ENCODE peak calls at places on chromosomes 1 and 21, in six cellular contexts. G is MG63; D is naive thymus-derived CD4-positive, alpha-beta T cell; B is bronchial epithelial cell; F is CD4-positive, alpha-beta memory T cell; L is CD8-positive, alpha-beta memory T cell. O is an unnamed sample. For H3K36me3, the result is how much of the 10 kb centered on the place peaks cover.

GRCh38 chr1:243731301-243731891 is 118.6 kb downstream of the AKT3 start:
- DNase-seq in B (peak), F (no peak), G (peak), L (no peak), D (no peak), O (no peak)

GRCh38 chr1:54365847-54366246 is 40.3 kb downstream of the SSBP3 start:
- DNase-seq in F (no peak), L (no peak), B (no peak), D (no peak), G (no peak), O (no peak)

GRCh38 chr21:38905328-38905727 is 99.6 kb downstream of the ETS2 start:
- DNase-seq in L (no peak), D (no peak), G (no peak), F (no peak), B (no peak), O (no peak)

GRCh38 chr1:235423214-235423652 is 56.0 kb downstream of the TBCE start:
- DNase-seq in D (no peak), G (no peak), L (no peak), F (no peak), B (no peak), O (peak)

GRCh38 chr1:4411862-4412261 is 242.5 kb upstream of the AJAP1 start:
- DNase-seq in D (no peak), L (no peak), F (no peak), B (no peak), G (no peak), O (no peak)

GRCh38 chr1:5312870-5313269 is 658.5 kb downstream of the AJAP1 start:
- DNase-seq in F (no peak), G (no peak), D (no peak), B (no peak), L (no peak), O (no peak)

GRCh38 chr1:38559180-38559874 is 300.2 kb downstream of the RRAGC start:
- DNase-seq in B (peak), G (no peak), D (peak), F (peak), L (peak), O (peak)

GRCh38 chr1:42114229-42114628 is 39.0 kb upstream of the GUCA2B start:
- DNase-seq in F (no peak), L (no peak), B (no peak), D (no peak), G (no peak), O (no peak)

GRCh38 chr1:26833432-26834405 is 7.2 kb downstream of the ZDHHC18 start:
- DNase-seq in B (no peak), L (peak), G (no peak), D (peak), F (peak), O (peak)

GRCh38 chr1:229022595-229023350 is 248.1 kb upstream of the RAB4A start:
- DNase-seq in F (no peak), L (no peak), B (no peak), D (no peak), G (no peak), O (no peak)

GRCh38 chr1:44515416-44515815 is 110.4 kb downstream of the RNF220 start:
- DNase-seq in L (no peak), G (peak), B (peak), D (no peak), F (no peak), O (no peak)

GRCh38 chr1:4034318-4034887 is 134.3 kb upstream of the C1orf174 start:
- DNase-seq in D (no peak), B (no peak), F (no peak), L (no peak), G (no peak), O (no peak)

GRCh38 chr1:178011101-178011828 is 41.4 kb upstream of the SEC16B start:
- DNase-seq in D (no peak), G (peak), L (no peak), F (no peak), B (peak), O (no peak)

GRCh38 chr1:154988053-154988954 is 5.1 kb upstream of the LENEP start:
- DNase-seq in D (no peak), G (no peak), L (no peak), B (no peak), F (no peak), O (no peak)

GRCh38 chr1:200866521-200866920 is 6.3 kb upstream of the GPR25 start:
- DNase-seq in B (no peak), G (no peak), L (no peak), F (no peak), D (no peak), O (no peak)

GRCh38 chr1:219681876-219682275 is 69.0 kb upstream of the ZC3H11B start:
- DNase-seq in F (no peak), B (no peak), G (no peak), L (no peak), D (no peak), O (no peak)

GRCh38 chr1:212470059-212470458 is 37.3 kb downstream of the NENF start:
- DNase-seq in F (no peak), B (peak), L (no peak), D (no peak), G (peak), O (no peak)

GRCh38 chr1:151142411-151143056 is 3.9 kb downstream of the SEMA6C start:
- DNase-seq in D (no peak), G (no peak), F (no peak), L (no peak), B (no peak), O (no peak)

GRCh38 chr1:182962554-182963115 is 9.7 kb upstream of the SHCBP1L start:
- DNase-seq in B (peak), F (no peak), G (peak), L (no peak), D (no peak), O (no peak)

GRCh38 chr1:158285756-158286241 is 3.9 kb upstream of the CD1C start:
- DNase-seq in G (peak), D (no peak), B (peak), F (no peak), L (no peak), O (no peak)

GRCh38 chr1:202162049-202162417 is 1.6 kb upstream of the PTPN7 start:
- DNase-seq in D (no peak), G (no peak), F (no peak), L (peak), B (no peak), O (peak)

GRCh38 chr1:182170941-182171461 is 109.5 kb upstream of the ZNF648 start:
- DNase-seq in L (no peak), G (no peak), B (no peak), F (no peak), D (no peak), O (no peak)

GRCh38 chr1:19892628-19893168 is 10.5 kb downstream of the OTUD3 start:
- DNase-seq in G (no peak), F (no peak), B (no peak), D (no peak), L (no peak), O (no peak)

GRCh38 chr1:101996830-101997485 is at the start of gene OLFM3:
- DNase-seq in G (peak), L (no peak), D (no peak), B (no peak), F (no peak), O (no peak)

GRCh38 chr1:236081546-236082227 is 16.8 kb upstream of the NID1 start:
- DNase-seq in D (no peak), L (no peak), G (no peak), F (no peak), B (peak), O (no peak)

GRCh38 chr1:169085911-169086310 is 20.6 kb upstream of the ATP1B1 start:
- DNase-seq in G (no peak), D (no peak), L (no peak), F (no peak), B (no peak), O (no peak)

GRCh38 chr1:43853161-43853921 is 80.3 kb upstream of the ARTN start:
- DNase-seq in D (no peak), L (peak), G (peak), B (peak), F (peak), O (no peak)

GRCh38 chr1:198880818-198881597 is 242.2 kb downstream of the PTPRC start:
- DNase-seq in G (peak), L (no peak), F (no peak), D (no peak), B (peak), O (peak)

GRCh38 chr1:231162970-231163830 is 1.3 kb downstream of the TRIM67 start:
- DNase-seq in D (no peak), F (no peak), L (no peak), B (no peak), G (no peak), O (no peak)

GRCh38 chr1:231159963-231160761 is 1.7 kb upstream of the TRIM67 start:
- DNase-seq in G (no peak), L (no peak), D (no peak), F (no peak), B (no peak), O (no peak)

GRCh38 chr1:231162300-231162969 is 577 bp downstream of the TRIM67 start:
- DNase-seq in D (no peak), G (peak), B (no peak), L (no peak), F (peak), O (peak)

GRCh38 chr1:231160851-231161710 is 777 bp upstream of the TRIM67 start:
- DNase-seq in D (no peak), L (no peak), G (no peak), F (no peak), B (no peak), O (no peak)

GRCh38 chr1:231161711-231162299 is at the start of gene TRIM67:
- DNase-seq in L (no peak), G (peak), D (no peak), F (no peak), B (no peak), O (no peak)
- H3K4me3 ChIP-seq in L (no peak), G (peak), D (no peak), F (no peak), B (no peak), O (no peak)

GRCh38 chr1:162118063-162118462 is 48.6 kb downstream of the NOS1AP start:
- DNase-seq in L (no peak), B (no peak), D (no peak), G (no peak), F (no peak), O (no peak)
- H3K36me3 ChIP-seq in L (under half), B (under half), D (under half), G (under half), F (under half), O (under half)

DNA sequence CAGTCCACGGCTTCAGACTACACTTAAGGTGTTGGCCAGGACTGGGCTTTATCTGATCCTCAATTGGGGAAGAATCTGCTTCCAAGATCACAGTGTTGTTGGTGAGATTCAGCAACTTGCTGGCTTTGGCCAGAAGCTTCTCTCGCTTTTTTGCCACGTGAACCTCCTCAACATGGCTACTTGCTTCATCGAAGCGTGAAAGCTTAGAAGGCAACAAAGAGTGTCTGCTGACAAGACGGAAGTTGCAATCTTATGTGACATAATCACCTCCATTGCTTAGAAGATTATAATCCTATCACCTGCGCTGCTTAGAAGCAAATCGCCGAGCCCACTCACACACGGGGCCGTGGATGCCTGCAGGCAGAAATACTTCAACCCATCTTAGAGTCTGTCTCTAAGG is 10.4 kb upstream of the ITPKB start:
- DNase-seq in D (no peak), F (no peak), L (no peak), G (no peak), B (no peak), O (no peak)
- H3K4me3 ChIP-seq in D (no peak), F (no peak), L (no peak), G (no peak), B (no peak), O (no peak)

GRCh38 chr1:246923900-246924299 is 7.8 kb downstream of the AHCTF1 start:
- DNase-seq in L (no peak), F (no peak), B (no peak), D (no peak), G (no peak), O (no peak)

GRCh38 chr1:246921481-246921880 is 10.3 kb downstream of the AHCTF1 start:
- DNase-seq in D (no peak), L (no peak), B (no peak), G (no peak), F (no peak), O (no peak)

GRCh38 chr1:246923482-246923881 is 8.3 kb downstream of the AHCTF1 start:
- DNase-seq in F (no peak), D (no peak), G (no peak), L (no peak), B (peak), O (peak)

DNA sequence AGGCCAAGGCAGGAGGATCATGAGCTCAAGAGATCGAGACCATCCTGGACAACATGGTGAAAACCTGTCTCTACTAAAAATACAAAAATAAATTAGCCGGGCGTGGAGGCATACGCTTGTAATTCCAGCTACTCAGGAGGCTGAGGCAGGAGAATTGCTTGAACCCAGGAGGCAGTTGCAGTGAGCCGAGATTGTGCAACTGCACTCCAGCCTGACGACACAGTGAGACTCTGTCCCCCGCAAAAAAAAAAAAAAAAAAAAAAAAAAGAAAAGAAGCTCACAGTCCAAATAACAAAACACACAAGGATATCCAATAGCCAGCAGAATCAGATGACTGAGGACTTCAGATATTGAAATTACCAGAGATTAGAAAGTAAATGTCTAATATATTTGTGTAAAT is 11.8 kb downstream of the AHCTF1 start:
- DNase-seq in D (no peak), F (no peak), G (no peak), B (no peak), L (no peak), O (no peak)
- H3K36me3 ChIP-seq in D (under half), F (under half), G (half or more), B (under half), L (under half), O (under half)

O was measured in CD4-positive, CD25-positive, alpha-beta regulatory T cell.